ENCODE peak calls at places on chromosomes 7 and 10, in four cellular contexts. T, J, M and Z are unnamed samples.

GRCh38 chr7:46559194-46559576 is 638.1 kb upstream of the IGFBP3 start:
- DNase-seq in T (no peak), J (no peak), M (no peak), Z (no peak)

GRCh38 chr10:27147701-27148100 is 6.5 kb downstream of the YME1L1 start:
- DNase-seq in T (no peak), J (no peak), M (no peak), Z (no peak)

GRCh38 chr10:88117869-88118632 is 254.6 kb downstream of the PTEN start:
- DNase-seq in T (no peak), J (no peak), M (no peak), Z (no peak)

GRCh38 chr10:110932505-110933180 is 13.2 kb downstream of the SHOC2 start:
- DNase-seq in T (no peak), J (no peak), M (no peak), Z (no peak)

GRCh38 chr10:63670291-63670898 is 149.2 kb downstream of the REEP3 start:
- DNase-seq in T (peak), J (no peak), M (no peak), Z (no peak)

GRCh38 chr7:140557809-140558518 is 78.7 kb upstream of the MKRN1 start:
- DNase-seq in T (no peak), J (no peak), M (no peak), Z (peak)

GRCh38 chr7:45192546-45193177 is 35.1 kb downstream of the RAMP3 start:
- DNase-seq in T (no peak), J (no peak), M (no peak), Z (no peak)

GRCh38 chr7:135618510-135618909 is 43.8 kb upstream of the STMP1 start:
- DNase-seq in T (no peak), J (no peak), M (no peak), Z (no peak)

GRCh38 chr7:129825554-129826267 is 127.0 kb downstream of the UBE2H start:
- DNase-seq in T (peak), J (peak), M (peak), Z (peak)

GRCh38 chr10:89563861-89564478 is 28.6 kb upstream of the SLC16A12 start:
- DNase-seq in T (no peak), J (no peak), M (no peak), Z (peak)

GRCh38 chr10:88129013-88129412 is 265.6 kb downstream of the PTEN start:
- DNase-seq in T (no peak), J (no peak), M (no peak), Z (no peak)